ENCODE peak calls at places on chromosomes 7 and 10, in six cellular contexts. S is HCT116; C is CD8-positive, alpha-beta T cell; O is GM23338; L is BJ; G is lung. H is an unnamed sample.

GRCh38 chr10:23693398-23693797 is 254.5 kb downstream of the OTUD1 start:
- DNase-seq in S (no peak), C (no peak), O (peak; percentile 86), L (no peak), G (no peak), H (no peak)

GRCh38 chr7:2173184-2173827 is 59.4 kb downstream of the MAD1L1 start:
- DNase-seq in S (no peak), C (no peak), O (no peak), L (no peak), G (no peak), H (no peak)

GRCh38 chr10:75211007-75211735 is 575 bp downstream of the VDAC2 start:
- DNase-seq in S (no peak), C (no peak), O (peak; percentile 48), L (no peak), G (no peak), H (no peak)

GRCh38 chr7:149625947-149626392 is 128.4 kb upstream of the ZNF746 start:
- DNase-seq in S (no peak), C (no peak), O (no peak), L (peak; percentile 64), G (no peak), H (no peak)

GRCh38 chr10:61612009-61612408 is 50.7 kb upstream of the CABCOCO1 start:
- DNase-seq in S (no peak), C (no peak), O (no peak), L (no peak), G (no peak), H (no peak)

GRCh38 chr7:77887567-77887966 is 89.0 kb downstream of the PHTF2 start:
- DNase-seq in S (no peak), C (no peak), O (no peak), L (peak; percentile 64), G (no peak), H (peak; percentile 63)

GRCh38 chr10:1776127-1776662 is 38.9 kb upstream of the ADARB2 start:
- DNase-seq in S (no peak), C (no peak), O (no peak), L (no peak), G (no peak), H (no peak)

GRCh38 chr10:127337801-127338200 is 141.4 kb upstream of the INSYN2A start:
- DNase-seq in S (no peak), C (no peak), O (peak; percentile 17), L (no peak), G (no peak), H (no peak)

GRCh38 chr7:157469181-157470016 is 132.6 kb downstream of the DNAJB6 start:
- DNase-seq in S (no peak), C (no peak), O (no peak), L (no peak), G (no peak), H (no peak)

GRCh38 chr7:85600425-85600824 is 413.6 kb upstream of the SEMA3D start:
- DNase-seq in S (no peak), C (no peak), O (peak; percentile 41), L (no peak), G (no peak), H (no peak)

GRCh38 chr10:11448190-11448544 is 163.3 kb downstream of the USP6NL start:
- DNase-seq in S (no peak), C (no peak), O (no peak), L (no peak), G (no peak), H (no peak)

GRCh38 chr10:89062861-89063260 is 72.3 kb downstream of the FAS start:
- DNase-seq in S (no peak), C (no peak), O (no peak), L (no peak), G (peak; percentile 35), H (no peak)

GRCh38 chr7:19145429-19146201 is 394 bp upstream of the FERD3L start:
- DNase-seq in S (no peak), C (no peak), O (peak; percentile 84), L (no peak), G (no peak), H (no peak)

GRCh38 chr10:3323865-3324498 is 151.4 kb upstream of the PITRM1 start:
- DNase-seq in S (no peak), C (no peak), O (no peak), L (peak; percentile 28), G (no peak), H (no peak)

GRCh38 chr10:98340261-98340675 is 72.3 kb upstream of the LOXL4 start:
- DNase-seq in S (no peak), C (no peak), O (no peak), L (no peak), G (no peak), H (no peak)

GRCh38 chr10:84665211-84665610 is 336.8 kb downstream of the CCSER2 start:
- DNase-seq in S (no peak), C (no peak), O (no peak), L (no peak), G (no peak), H (no peak)

GRCh38 chr7:36115448-36116321 is 37.4 kb upstream of the EEPD1 start:
- DNase-seq in S (peak; percentile 90), C (peak; percentile 35), O (no peak), L (peak; percentile 77), G (peak; percentile 48), H (peak; percentile 88)

GRCh38 chr10:49226594-49226993 is 38.4 kb upstream of the TMEM273 start:
- DNase-seq in S (no peak), C (no peak), O (no peak), L (no peak), G (no peak), H (no peak)

GRCh38 chr10:93319855-93320254 is 162.3 kb downstream of the MYOF start:
- DNase-seq in S (no peak), C (no peak), O (no peak), L (peak; percentile 61), G (no peak), H (no peak)

GRCh38 chr7:157357129-157358040 is 20.6 kb downstream of the DNAJB6 start:
- DNase-seq in S (no peak), C (no peak), O (no peak), L (no peak), G (no peak), H (no peak)

GRCh38 chr10:36943534-36943933 is 181.9 kb upstream of the ANKRD30A start:
- DNase-seq in S (no peak), C (no peak), O (no peak), L (no peak), G (no peak), H (no peak)

GRCh38 chr7:28686418-28686800 is 271.7 kb downstream of the TRIL start:
- DNase-seq in S (no peak), C (no peak), O (peak; percentile 89), L (no peak), G (no peak), H (no peak)

GRCh38 chr7:30662431-30662939 is 19.8 kb downstream of the CRHR2 start:
- DNase-seq in S (no peak), C (no peak), O (no peak), L (no peak), G (no peak), H (no peak)

GRCh38 chr7:148261996-148262688 is 328.4 kb upstream of the C7orf33 start:
- DNase-seq in S (no peak), C (no peak), O (peak; percentile 9), L (no peak), G (no peak), H (no peak)

GRCh38 chr10:73923935-73924598 is 13.1 kb downstream of the PLAU start:
- DNase-seq in S (no peak), C (no peak), O (peak; percentile 68), L (no peak), G (no peak), H (no peak)

GRCh38 chr10:61153766-61154165 is 209.8 kb upstream of the RHOBTB1 start:
- DNase-seq in S (no peak), C (no peak), O (no peak), L (no peak), G (no peak), H (no peak)

GRCh38 chr10:25059990-25060389 is 43.6 kb downstream of the THNSL1 start:
- DNase-seq in S (peak; percentile 79), C (no peak), O (peak; percentile 15), L (no peak), G (peak; percentile 84), H (peak; percentile 51)

GRCh38 chr10:77493239-77493806 is 144.3 kb downstream of the KCNMA1 start:
- DNase-seq in S (no peak), C (no peak), O (no peak), L (no peak), G (no peak), H (no peak)
- H3K4me3 ChIP-seq in S (no peak overlapping the region), C (no peak overlapping the region), O (no peak overlapping the region), L (no peak overlapping the region), G (no peak overlapping the region), H (no peak overlapping the region)

DNA sequence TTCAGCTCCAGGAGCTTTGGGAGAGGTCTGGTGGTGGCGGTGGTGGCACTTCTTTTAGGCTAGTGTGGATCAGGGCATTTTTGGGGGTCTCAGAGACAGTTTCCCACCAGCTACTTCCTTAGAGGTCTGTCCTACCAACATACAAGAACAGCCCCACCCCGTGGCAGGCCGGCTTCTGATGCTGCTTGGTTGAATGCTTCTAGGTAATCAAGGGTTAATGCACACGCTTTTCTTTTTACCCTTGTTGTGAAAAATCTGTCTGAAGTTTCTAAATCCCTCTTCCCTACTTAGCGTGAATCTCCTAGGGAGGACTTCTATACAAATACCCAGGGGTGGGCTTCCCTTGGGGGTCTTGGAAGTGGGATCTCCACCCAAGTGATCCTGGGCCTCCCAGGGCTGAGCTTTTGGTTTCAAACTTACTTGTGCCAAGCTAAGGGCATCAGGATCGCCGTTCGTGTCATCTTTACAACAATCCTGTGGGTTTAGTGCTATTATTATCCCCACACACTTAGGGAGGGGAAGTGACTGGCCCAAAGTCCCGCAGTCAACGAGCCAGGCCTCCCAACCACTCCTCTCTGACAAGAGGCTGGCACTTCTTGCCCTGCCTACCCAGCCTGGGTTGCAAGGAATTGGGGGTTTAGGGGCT is 1.7 kb downstream of the SH2B2 start:
- DNase-seq in S (no peak), C (no peak), O (no peak), L (no peak), G (no peak), H (no peak)
- TF ChIP-seq CTCF in S (no peak), C (no peak), O (peak; percentile 16), L (no peak), G (no peak), H (peak; percentile 41)

GRCh38 chr10:132994811-132995210 is 52.4 kb upstream of the CFAP46 start:
- DNase-seq in S (no peak), C (no peak), O (no peak), L (no peak), G (no peak), H (no peak)
- H3K4me3 ChIP-seq in S (no peak overlapping the region), C (no peak overlapping the region), O (no peak overlapping the region), L (no peak overlapping the region), G (no peak overlapping the region), H (no peak overlapping the region)

DNA sequence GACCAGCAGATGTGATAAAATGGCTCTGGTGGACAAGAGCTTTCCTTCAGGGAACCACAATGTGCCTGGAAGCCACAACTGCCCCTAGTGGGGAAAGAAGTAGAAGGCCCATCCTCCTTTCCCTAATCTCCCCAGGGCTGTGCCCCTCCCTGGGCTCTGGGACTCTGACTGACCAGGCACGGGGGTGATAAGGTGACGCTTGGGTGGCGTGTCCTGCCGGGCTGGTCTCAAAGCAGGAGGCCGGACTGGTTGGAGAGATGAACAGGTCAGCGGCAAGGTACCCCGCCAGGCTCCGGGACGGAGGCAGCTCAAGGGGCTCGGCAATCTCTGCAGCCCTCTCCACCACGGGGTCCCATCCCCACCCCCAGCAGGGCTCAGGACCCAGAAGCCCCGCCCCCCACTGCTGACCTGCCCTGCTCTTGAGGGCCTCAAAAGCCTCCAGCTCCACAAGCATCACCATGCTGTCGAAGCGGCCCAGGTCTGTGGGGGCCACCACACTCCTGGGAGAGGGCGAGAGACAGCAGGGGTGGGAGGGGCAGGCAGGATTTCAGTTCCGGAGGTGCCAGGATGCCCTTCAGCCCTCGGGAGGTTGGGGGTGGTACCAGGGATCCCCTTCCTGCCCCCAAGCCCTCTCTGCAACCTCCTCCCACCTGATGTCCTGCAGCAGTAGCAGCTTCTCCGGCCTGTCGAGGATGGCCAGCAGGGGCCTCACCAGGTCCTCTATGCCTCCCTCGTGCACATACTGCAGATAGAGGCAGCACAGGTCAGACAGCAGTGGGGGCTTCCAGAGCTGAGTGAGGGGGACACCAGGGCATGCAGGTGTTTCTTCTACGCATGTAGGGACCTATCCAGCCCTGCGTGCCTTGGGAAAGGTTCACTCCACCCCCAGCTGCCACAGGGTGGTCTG is 12.2 kb downstream of the LZTS2 start:
- DNase-seq in S (no peak), C (no peak), O (peak; percentile 77), L (no peak), G (no peak), H (no peak)
- TF ChIP-seq CTCF in S (peak; percentile 75), C (no peak), O (peak; percentile 56), L (peak; percentile 47), G (no peak), H (peak; percentile 54)

H was measured in epithelial cell of proximal tubule.